ENCODE peak calls at places on chromosomes 11 and 22, in seven cellular contexts. P is T follicular helper cell, Y is activated T-helper 1 cell treated with Interleukin-2 at 50 U/mL for 16 hours, F is Ammon's horn, Z is lung, I is OCI-M1, S is SW480. V is an unnamed sample.

GRCh38 chr22:42173183-42173926 is 42.7 kb upstream of the CYP2D6 start:
- DNase-seq in Y (no peak), Z (no peak), I (no peak), P (no peak), S (no peak), F (no peak), V (no peak)

GRCh38 chr11:102564110-102564509 is 33.6 kb upstream of the MMP7 start:
- DNase-seq in Z (no peak), F (no peak), S (peak), P (no peak), Y (no peak), I (peak), V (no peak)

GRCh38 chr11:77244277-77245014 is 57.0 kb downstream of the GDPD4 start:
- DNase-seq in Y (no peak), Z (no peak), F (no peak), I (no peak), S (peak), P (no peak), V (no peak)

GRCh38 chr22:31876156-31877035 is 67.9 kb upstream of the YWHAH start:
- DNase-seq in F (no peak), S (no peak), P (no peak), Z (no peak), Y (no peak), I (no peak), V (no peak)

GRCh38 chr11:118163494-118163893 is 10.9 kb upstream of the SCN4B start:
- DNase-seq in Y (no peak), I (no peak), Z (no peak), P (no peak), S (no peak), F (no peak), V (no peak)

GRCh38 chr11:103929168-103929903 is 107.1 kb upstream of the DDI1 start:
- DNase-seq in F (no peak), P (no peak), Z (no peak), S (no peak), I (no peak), Y (no peak), V (no peak)

GRCh38 chr11:77508031-77508430 is 34.1 kb upstream of the PAK1 start:
- DNase-seq in I (no peak), F (no peak), P (no peak), Y (no peak), S (no peak), Z (no peak), V (no peak)

GRCh38 chr11:117562111-117562510 is 234.5 kb downstream of the CEP164 start:
- DNase-seq in S (no peak), I (no peak), Z (no peak), Y (no peak), F (no peak), P (no peak), V (no peak)

GRCh38 chr22:49515486-49515885 is 312.2 kb downstream of the BRD1 start:
- DNase-seq in F (no peak), Z (no peak), Y (no peak), P (no peak), I (no peak), S (no peak), V (no peak)

GRCh38 chr11:116352881-116353280 is 419.9 kb downstream of the BUD13 start:
- DNase-seq in F (no peak), I (no peak), P (no peak), Z (no peak), Y (no peak), S (no peak), V (no peak)

GRCh38 chr22:33112606-33113005 is 54.4 kb upstream of the SYN3 start:
- DNase-seq in F (no peak), P (no peak), S (peak), Y (no peak), I (no peak), Z (no peak), V (no peak)

GRCh38 chr22:39225591-39225990 is 19.2 kb downstream of the PDGFB start:
- DNase-seq in I (no peak), Z (no peak), F (no peak), Y (no peak), S (no peak), P (no peak), V (no peak)

GRCh38 chr11:69463181-69463891 is 18.1 kb upstream of the LINC01488 start:
- DNase-seq in S (no peak), Y (no peak), I (no peak), F (no peak), P (no peak), Z (no peak), V (no peak)

GRCh38 chr22:32926600-32926999 is 125.1 kb downstream of the TIMP3 start:
- DNase-seq in P (no peak), F (no peak), Y (no peak), S (peak), Z (no peak), I (peak), V (no peak)

GRCh38 chr22:28231423-28231822 is 312.4 kb upstream of the PITPNB start:
- DNase-seq in S (peak), Y (no peak), I (no peak), F (no peak), P (no peak), Z (no peak), V (no peak)

GRCh38 chr22:24434472-24435322 is 7.3 kb downstream of the ADORA2A start:
- DNase-seq in S (no peak), Z (no peak), P (peak), F (no peak), I (peak), Y (peak), V (peak)

GRCh38 chr11:33912405-33913361 is 20.8 kb upstream of the LMO2 start:
- DNase-seq in Z (no peak), P (no peak), Y (no peak), I (peak), F (no peak), S (peak), V (no peak)

GRCh38 chr22:37633693-37634504 is 5.6 kb upstream of the SH3BP1 start:
- DNase-seq in F (peak), Y (no peak), P (no peak), Z (peak), I (peak), S (peak), V (peak)

GRCh38 chr11:22778642-22779041 is 51.0 kb downstream of the SVIP start:
- DNase-seq in F (no peak), Y (no peak), S (peak), I (peak), P (no peak), Z (no peak), V (no peak)

GRCh38 chr22:29855611-29856181 is 17.6 kb upstream of the ASCC2 start:
- DNase-seq in I (peak), S (no peak), Z (no peak), Y (no peak), P (no peak), F (peak), V (no peak)

GRCh38 chr22:38762607-38763006 is 6.8 kb upstream of the SUN2 start:
- DNase-seq in Y (no peak), Z (no peak), F (peak), P (no peak), I (no peak), S (no peak), V (no peak)

GRCh38 chr11:62710001-62710345 is 2.5 kb downstream of the GNG3 start:
- DNase-seq in S (no peak), Y (no peak), F (no peak), P (no peak), I (peak), Z (no peak), V (peak)

GRCh38 chr11:17559341-17560087 is 12.5 kb downstream of the OTOG start:
- DNase-seq in F (no peak), S (no peak), Y (no peak), Z (no peak), I (no peak), P (no peak), V (no peak)

GRCh38 chr22:37892566-37893338 is 13.3 kb upstream of the MICALL1 start:
- DNase-seq in F (peak), I (no peak), P (no peak), Y (no peak), S (no peak), Z (peak), V (peak)

GRCh38 chr11:134346101-134346975 is 14.6 kb downstream of the GLB1L2 start:
- DNase-seq in Y (no peak), F (no peak), I (no peak), P (no peak), Z (no peak), S (no peak), V (no peak)

GRCh38 chr11:8717876-8718753 is 35.5 kb downstream of the RPL27A start:
- DNase-seq in P (no peak), S (no peak), Y (no peak), I (peak), F (peak), Z (peak), V (peak)

GRCh38 chr11:36386411-36386810 is 90.3 kb downstream of the PRR5L start:
- DNase-seq in Z (no peak), S (no peak), Y (no peak), P (no peak), F (no peak), I (no peak), V (no peak)

GRCh38 chr11:10763766-10764165 is 12.7 kb downstream of the CTR9 start:
- DNase-seq in Z (no peak), S (no peak), P (no peak), Y (no peak), F (no peak), I (no peak), V (no peak)

GRCh38 chr11:32131321-32131720 is 40.4 kb downstream of the RCN1 start:
- DNase-seq in P (no peak), Z (no peak), S (peak), Y (no peak), I (no peak), F (no peak), V (no peak)